ENCODE peak calls at places on chromosomes 13 and 19, in five cellular contexts. A is stimulated activated CD8-positive, alpha-beta memory T cell treated with anti-CD3 and anti-CD28 coated beads, Interleukin-4, amount 100 ng/mL, for 24 hours; C is heart left ventricle; Y is adrenal gland; V is lung microvascular endothelial cell. U is an unnamed sample.

GRCh38 chr19:35048911-35049411 is 7.4 kb downstream of the HPN start:
- DNase-seq in Y (peak), V (no peak), A (no peak), C (peak), U (no peak)

GRCh38 chr19:10219678-10220077 is 11.5 kb downstream of the S1PR2 start:
- DNase-seq in C (no peak), V (no peak), A (peak), Y (no peak), U (no peak)

GRCh38 chr13:49995535-49996165 is 1.2 kb upstream of the TRIM13 start:
- DNase-seq in Y (peak), V (peak), A (no peak), C (no peak), U (no peak)

GRCh38 chr19:16417660-16418596 is 53.8 kb downstream of the EPS15L1 start:
- DNase-seq in Y (peak), C (peak), A (peak), V (peak), U (peak)

GRCh38 chr13:20356437-20356836 is 124.3 kb upstream of the GJB6 start:
- DNase-seq in A (no peak), Y (no peak), C (no peak), V (no peak), U (no peak)

GRCh38 chr13:40503966-40504591 is 162.4 kb downstream of the FOXO1 start:
- DNase-seq in A (no peak), Y (no peak), C (no peak), V (peak), U (no peak)

GRCh38 chr19:39196320-39196719 is 444 bp upstream of the NCCRP1 start:
- DNase-seq in V (no peak), A (no peak), C (no peak), Y (no peak), U (no peak)

GRCh38 chr13:90565985-90566713 is 781.3 kb upstream of the MIR17HG start:
- DNase-seq in V (no peak), Y (no peak), A (no peak), C (no peak), U (no peak)

GRCh38 chr13:23579072-23579885 is 9.1 kb downstream of the TNFRSF19 start:
- DNase-seq in V (peak), Y (peak), A (peak), C (peak), U (no peak)

GRCh38 chr19:43759515-43759914 is 4.8 kb upstream of the SMG9 start:
- DNase-seq in Y (peak), A (no peak), V (peak), C (no peak), U (no peak)

GRCh38 chr19:37999309-38000213 is 92.6 kb downstream of the SIPA1L3 start:
- DNase-seq in C (peak), V (peak), A (no peak), Y (peak), U (no peak)

GRCh38 chr13:95256086-95256485 is 45.2 kb downstream of the ABCC4 start:
- DNase-seq in C (no peak), A (no peak), Y (no peak), V (peak), U (no peak)

GRCh38 chr13:47033216-47033615 is 136.4 kb upstream of the HTR2A start:
- DNase-seq in A (no peak), C (no peak), Y (peak), V (no peak), U (no peak)

GRCh38 chr19:49213791-49214190 is 56.2 kb downstream of the TRPM4 start:
- DNase-seq in A (no peak), V (no peak), C (no peak), Y (no peak), U (no peak)

GRCh38 chr19:14979498-14980255 is at the start of gene SLC1A6:
- DNase-seq in Y (no peak), A (no peak), C (no peak), V (no peak), U (no peak)

GRCh38 chr13:73499685-73500084 is 440.9 kb downstream of the KLF5 start:
- DNase-seq in Y (no peak), A (no peak), V (no peak), C (no peak), U (no peak)

GRCh38 chr13:28046981-28047380 is 53.4 kb downstream of the FLT3 start:
- DNase-seq in V (no peak), Y (no peak), A (no peak), C (no peak), U (no peak)

GRCh38 chr19:57350877-57351805 is at the start of gene ZNF304:
- DNase-seq in C (peak), V (peak), A (peak), Y (peak), U (peak)

GRCh38 chr13:78662467-78662866 is 3.5 kb upstream of the OBI1 start:
- DNase-seq in V (no peak), Y (no peak), C (no peak), A (no peak), U (no peak)

GRCh38 chr19:30689474-30689873 is 317.3 kb downstream of the ZNF536 start:
- DNase-seq in Y (no peak), V (no peak), C (no peak), A (no peak), U (no peak)

GRCh38 chr13:113080361-113080831 is 25.2 kb upstream of the F7 start:
- DNase-seq in Y (no peak), C (peak), A (no peak), V (no peak), U (no peak)

GRCh38 chr19:5397804-5398692 is 57.2 kb upstream of the ZNRF4 start:
- DNase-seq in Y (peak), A (no peak), V (peak), C (no peak), U (no peak)

GRCh38 chr19:47445937-47446402 is 25.7 kb downstream of the SLC8A2 start:
- DNase-seq in V (peak), Y (peak), C (no peak), A (peak), U (no peak)

GRCh38 chr19:17448190-17448967 is at the start of gene TMEM221:
- DNase-seq in A (peak), Y (peak), V (peak), C (peak), U (no peak)

GRCh38 chr13:29771247-29771646 is 79.2 kb downstream of the UBL3 start:
- DNase-seq in C (no peak), V (peak), Y (no peak), A (no peak), U (no peak)

GRCh38 chr13:41668130-41668757 is 210.9 kb downstream of the RGCC start:
- DNase-seq in C (peak), V (peak), A (no peak), Y (peak), U (no peak)

GRCh38 chr13:46668302-46668720 is 115.3 kb downstream of the LRCH1 start:
- DNase-seq in Y (peak), A (no peak), V (peak), C (peak), U (no peak)

GRCh38 chr19:53002479-53002878 is 11.2 kb upstream of the ERVV-1 start:
- DNase-seq in C (no peak), A (no peak), V (no peak), Y (no peak), U (no peak)

U was measured in NK-92 treated with Interleukin-12 subunit alpha and Interleukin-12 subunit beta, amount 100 ng/mL, for 24 hours.